ENCODE peak calls at places on chromosomes 11 and 22, in six cellular contexts. One of them, this sample, is unnamed.

GRCh38 chr11:134062255-134063030 is 6.4 kb upstream of the JAM3 start:
- DNase-seq in HFF-Myc: no peak
- DNase-seq in SJSA1: no peak
- DNase-seq in stimulated activated CD4-positive, alpha-beta T cell treated with anti-CD3 and anti-CD28 coated beads, Interleukin-4, amount 100 ng/mL, for 1 hour: no peak
- DNase-seq in stomach: no peak
- DNase-seq in upper lobe of left lung: no peak
- DNase-seq in this sample: no peak

GRCh38 chr22:42635531-42635930 is 4.9 kb downstream of the ATP5MGL start:
- DNase-seq in stomach: peak; percentile 67
- DNase-seq in stimulated activated CD4-positive, alpha-beta T cell treated with anti-CD3 and anti-CD28 coated beads, Interleukin-4, amount 100 ng/mL, for 1 hour: no peak
- DNase-seq in upper lobe of left lung: peak; percentile 61
- DNase-seq in HFF-Myc: no peak
- DNase-seq in SJSA1: peak; percentile 95
- DNase-seq in this sample: no peak

GRCh38 chr22:37229012-37229804 is 14.9 kb downstream of the RAC2 start:
- DNase-seq in HFF-Myc: peak; percentile 60
- DNase-seq in SJSA1: peak; percentile 83
- DNase-seq in upper lobe of left lung: no peak
- DNase-seq in stomach: no peak
- DNase-seq in stimulated activated CD4-positive, alpha-beta T cell treated with anti-CD3 and anti-CD28 coated beads, Interleukin-4, amount 100 ng/mL, for 1 hour: no peak
- DNase-seq in this sample: no peak

GRCh38 chr22:36471341-36471821 is 10.1 kb downstream of the TXN2 start:
- DNase-seq in SJSA1: peak; percentile 80
- DNase-seq in upper lobe of left lung: no peak
- DNase-seq in stomach: no peak
- DNase-seq in stimulated activated CD4-positive, alpha-beta T cell treated with anti-CD3 and anti-CD28 coated beads, Interleukin-4, amount 100 ng/mL, for 1 hour: no peak
- DNase-seq in HFF-Myc: no peak
- DNase-seq in this sample: no peak

GRCh38 chr11:69495441-69496201 is 14.2 kb downstream of the LINC01488 start:
- DNase-seq in stomach: no peak
- DNase-seq in upper lobe of left lung: no peak
- DNase-seq in SJSA1: no peak
- DNase-seq in stimulated activated CD4-positive, alpha-beta T cell treated with anti-CD3 and anti-CD28 coated beads, Interleukin-4, amount 100 ng/mL, for 1 hour: no peak
- DNase-seq in HFF-Myc: no peak
- DNase-seq in this sample: no peak

GRCh38 chr11:68215087-68215445 is 2.0 kb upstream of the KMT5B start:
- DNase-seq in stimulated activated CD4-positive, alpha-beta T cell treated with anti-CD3 and anti-CD28 coated beads, Interleukin-4, amount 100 ng/mL, for 1 hour: peak; percentile 52
- DNase-seq in HFF-Myc: no peak
- DNase-seq in stomach: no peak
- DNase-seq in SJSA1: no peak
- DNase-seq in upper lobe of left lung: no peak
- DNase-seq in this sample: no peak

GRCh38 chr11:126100681-126101080 is 38.0 kb upstream of the CDON start:
- DNase-seq in stomach: no peak
- DNase-seq in HFF-Myc: no peak
- DNase-seq in SJSA1: no peak
- DNase-seq in upper lobe of left lung: no peak
- DNase-seq in stimulated activated CD4-positive, alpha-beta T cell treated with anti-CD3 and anti-CD28 coated beads, Interleukin-4, amount 100 ng/mL, for 1 hour: no peak
- DNase-seq in this sample: no peak

GRCh38 chr11:72085836-72086475 is 5.3 kb downstream of the LRRC51 start:
- DNase-seq in upper lobe of left lung: no peak
- DNase-seq in HFF-Myc: no peak
- DNase-seq in stomach: no peak
- DNase-seq in SJSA1: no peak
- DNase-seq in stimulated activated CD4-positive, alpha-beta T cell treated with anti-CD3 and anti-CD28 coated beads, Interleukin-4, amount 100 ng/mL, for 1 hour: no peak
- DNase-seq in this sample: no peak

GRCh38 chr11:75858613-75859012 is 43.6 kb downstream of the UVRAG start:
- DNase-seq in stomach: no peak
- DNase-seq in HFF-Myc: no peak
- DNase-seq in upper lobe of left lung: no peak
- DNase-seq in SJSA1: no peak
- DNase-seq in stimulated activated CD4-positive, alpha-beta T cell treated with anti-CD3 and anti-CD28 coated beads, Interleukin-4, amount 100 ng/mL, for 1 hour: no peak
- DNase-seq in this sample: no peak

GRCh38 chr11:1202154-1202775 is 20.6 kb upstream of the MUC5B start:
- DNase-seq in upper lobe of left lung: no peak
- DNase-seq in stimulated activated CD4-positive, alpha-beta T cell treated with anti-CD3 and anti-CD28 coated beads, Interleukin-4, amount 100 ng/mL, for 1 hour: no peak
- DNase-seq in SJSA1: no peak
- DNase-seq in HFF-Myc: no peak
- DNase-seq in stomach: peak; percentile 37
- DNase-seq in this sample: no peak

GRCh38 chr11:62122076-62122475 is 1.7 kb upstream of the INCENP start:
- DNase-seq in stimulated activated CD4-positive, alpha-beta T cell treated with anti-CD3 and anti-CD28 coated beads, Interleukin-4, amount 100 ng/mL, for 1 hour: no peak
- DNase-seq in HFF-Myc: no peak
- DNase-seq in stomach: no peak
- DNase-seq in SJSA1: peak; percentile 38
- DNase-seq in upper lobe of left lung: no peak
- DNase-seq in this sample: no peak

GRCh38 chr11:61370349-61371005 is 8.3 kb downstream of the TMEM138 start:
- DNase-seq in HFF-Myc: no peak
- DNase-seq in upper lobe of left lung: no peak
- DNase-seq in stimulated activated CD4-positive, alpha-beta T cell treated with anti-CD3 and anti-CD28 coated beads, Interleukin-4, amount 100 ng/mL, for 1 hour: no peak
- DNase-seq in stomach: no peak
- DNase-seq in SJSA1: no peak
- DNase-seq in this sample: no peak

GRCh38 chr22:19183216-19183615 is 4.7 kb upstream of the SLC25A1 start:
- DNase-seq in stomach: no peak
- DNase-seq in upper lobe of left lung: no peak
- DNase-seq in HFF-Myc: no peak
- DNase-seq in SJSA1: no peak
- DNase-seq in stimulated activated CD4-positive, alpha-beta T cell treated with anti-CD3 and anti-CD28 coated beads, Interleukin-4, amount 100 ng/mL, for 1 hour: no peak
- DNase-seq in this sample: no peak

GRCh38 chr11:45233804-45234170 is 52.4 kb downstream of the SYT13 start:
- DNase-seq in stimulated activated CD4-positive, alpha-beta T cell treated with anti-CD3 and anti-CD28 coated beads, Interleukin-4, amount 100 ng/mL, for 1 hour: no peak
- DNase-seq in SJSA1: no peak
- DNase-seq in HFF-Myc: no peak
- DNase-seq in stomach: no peak
- DNase-seq in upper lobe of left lung: no peak
- DNase-seq in this sample: no peak

GRCh38 chr22:19818264-19819208 is 36.1 kb downstream of the GNB1L start:
- DNase-seq in HFF-Myc: no peak
- DNase-seq in stimulated activated CD4-positive, alpha-beta T cell treated with anti-CD3 and anti-CD28 coated beads, Interleukin-4, amount 100 ng/mL, for 1 hour: no peak
- DNase-seq in upper lobe of left lung: peak; percentile 20
- DNase-seq in stomach: peak; percentile 16
- DNase-seq in SJSA1: no peak
- DNase-seq in this sample: no peak

GRCh38 chr11:1938343-1939005 is 8.7 kb upstream of the MRPL23 start:
- DNase-seq in HFF-Myc: no peak
- DNase-seq in upper lobe of left lung: no peak
- DNase-seq in SJSA1: peak; percentile 39
- DNase-seq in stimulated activated CD4-positive, alpha-beta T cell treated with anti-CD3 and anti-CD28 coated beads, Interleukin-4, amount 100 ng/mL, for 1 hour: no peak
- DNase-seq in stomach: no peak
- DNase-seq in this sample: no peak

GRCh38 chr11:1163321-1163910 is 5.7 kb downstream of the MUC5AC start:
- DNase-seq in stimulated activated CD4-positive, alpha-beta T cell treated with anti-CD3 and anti-CD28 coated beads, Interleukin-4, amount 100 ng/mL, for 1 hour: no peak
- DNase-seq in upper lobe of left lung: no peak
- DNase-seq in stomach: peak; percentile 22
- DNase-seq in HFF-Myc: no peak
- DNase-seq in SJSA1: no peak
- DNase-seq in this sample: no peak

GRCh38 chr11:1224109-1224485 is 1.2 kb downstream of the MUC5B start:
- DNase-seq in stimulated activated CD4-positive, alpha-beta T cell treated with anti-CD3 and anti-CD28 coated beads, Interleukin-4, amount 100 ng/mL, for 1 hour: no peak
- DNase-seq in HFF-Myc: no peak
- DNase-seq in stomach: no peak
- DNase-seq in upper lobe of left lung: no peak
- DNase-seq in SJSA1: no peak
- DNase-seq in this sample: no peak

GRCh38 chr11:33835143-33835878 is 56.6 kb downstream of the LMO2 start:
- DNase-seq in stomach: no peak
- DNase-seq in HFF-Myc: no peak
- DNase-seq in stimulated activated CD4-positive, alpha-beta T cell treated with anti-CD3 and anti-CD28 coated beads, Interleukin-4, amount 100 ng/mL, for 1 hour: no peak
- DNase-seq in SJSA1: no peak
- DNase-seq in upper lobe of left lung: no peak
- DNase-seq in this sample: no peak

GRCh38 chr11:746289-747175 is 732 bp upstream of the TALDO1 start:
- DNase-seq in SJSA1: no peak
- DNase-seq in stimulated activated CD4-positive, alpha-beta T cell treated with anti-CD3 and anti-CD28 coated beads, Interleukin-4, amount 100 ng/mL, for 1 hour: no peak
- DNase-seq in upper lobe of left lung: no peak
- DNase-seq in stomach: no peak
- DNase-seq in HFF-Myc: no peak
- DNase-seq in this sample: no peak

GRCh38 chr11:60756307-60757032 is at the start of gene MS4A15:
- DNase-seq in stimulated activated CD4-positive, alpha-beta T cell treated with anti-CD3 and anti-CD28 coated beads, Interleukin-4, amount 100 ng/mL, for 1 hour: no peak
- DNase-seq in SJSA1: no peak
- DNase-seq in HFF-Myc: no peak
- DNase-seq in upper lobe of left lung: peak; percentile 57
- DNase-seq in stomach: no peak
- DNase-seq in this sample: no peak

GRCh38 chr11:22807855-22808558 is 21.6 kb downstream of the SVIP start:
- DNase-seq in stomach: no peak
- DNase-seq in HFF-Myc: no peak
- DNase-seq in upper lobe of left lung: no peak
- DNase-seq in stimulated activated CD4-positive, alpha-beta T cell treated with anti-CD3 and anti-CD28 coated beads, Interleukin-4, amount 100 ng/mL, for 1 hour: no peak
- DNase-seq in SJSA1: no peak
- DNase-seq in this sample: no peak

GRCh38 chr11:96228472-96228871 is 114.5 kb downstream of the MAML2 start:
- DNase-seq in stomach: peak; percentile 43
- DNase-seq in stimulated activated CD4-positive, alpha-beta T cell treated with anti-CD3 and anti-CD28 coated beads, Interleukin-4, amount 100 ng/mL, for 1 hour: no peak
- DNase-seq in upper lobe of left lung: peak; percentile 36
- DNase-seq in HFF-Myc: peak; percentile 92
- DNase-seq in SJSA1: peak; percentile 83
- DNase-seq in this sample: no peak

GRCh38 chr11:129620705-129621104 is 194.9 kb upstream of the TMEM45B start:
- DNase-seq in upper lobe of left lung: peak; percentile 70
- DNase-seq in HFF-Myc: no peak
- DNase-seq in stimulated activated CD4-positive, alpha-beta T cell treated with anti-CD3 and anti-CD28 coated beads, Interleukin-4, amount 100 ng/mL, for 1 hour: no peak
- DNase-seq in SJSA1: no peak
- DNase-seq in stomach: no peak
- DNase-seq in this sample: no peak